ENCODE peak calls at places on chromosome 22, in four cellular contexts. One of them, this sample, is unnamed.

GRCh38 chr22:35045451-35045850 is 20.5 kb upstream of the ISX start:
- DNase-seq in WTC11: no peak
- DNase-seq in GM12878: no peak
- DNase-seq in HepG2: no peak
- DNase-seq in this sample: no peak

GRCh38 chr22:33036881-33037280 is 21.3 kb downstream of the SYN3 start:
- DNase-seq in WTC11: no peak
- DNase-seq in GM12878: no peak
- DNase-seq in HepG2: no peak
- DNase-seq in this sample: no peak

GRCh38 chr22:49011769-49012598 is 815.7 kb downstream of the BRD1 start:
- DNase-seq in WTC11: no peak
- DNase-seq in GM12878: no peak
- DNase-seq in HepG2: no peak
- DNase-seq in this sample: no peak

GRCh38 chr22:46293591-46294260 is 2.9 kb upstream of the GTSE1 start:
- DNase-seq in WTC11: no peak
- DNase-seq in GM12878: no peak
- DNase-seq in HepG2: no peak
- DNase-seq in this sample: no peak

GRCh38 chr22:38966379-38966700 is 8.9 kb downstream of the APOBEC3A start:
- DNase-seq in WTC11: no peak
- DNase-seq in GM12878: no peak
- DNase-seq in HepG2: no peak
- DNase-seq in this sample: peak

GRCh38 chr22:30128511-30128910 is 48.2 kb downstream of the HORMAD2 start:
- DNase-seq in WTC11: no peak
- DNase-seq in GM12878: no peak
- DNase-seq in HepG2: no peak
- DNase-seq in this sample: no peak

GRCh38 chr22:29476116-29476515 is 3.9 kb upstream of the NEFH start:
- DNase-seq in WTC11: no peak
- DNase-seq in GM12878: no peak
- DNase-seq in HepG2: no peak
- DNase-seq in this sample: no peak

GRCh38 chr22:20571531-20572007 is 64.2 kb downstream of the MED15 start:
- DNase-seq in WTC11: peak
- DNase-seq in GM12878: no peak
- DNase-seq in HepG2: peak
- DNase-seq in this sample: peak

GRCh38 chr22:18970180-18970947 is 34.3 kb upstream of the PRODH start:
- DNase-seq in WTC11: peak
- DNase-seq in GM12878: no peak
- DNase-seq in HepG2: no peak
- DNase-seq in this sample: no peak

GRCh38 chr22:46355996-46356471 is 20.5 kb downstream of the TRMU start:
- DNase-seq in WTC11: no peak
- DNase-seq in GM12878: no peak
- DNase-seq in HepG2: no peak
- DNase-seq in this sample: no peak

GRCh38 chr22:19178659-19179471 is at the start of gene SLC25A1:
- DNase-seq in WTC11: peak
- DNase-seq in GM12878: peak
- DNase-seq in HepG2: peak
- DNase-seq in this sample: peak

GRCh38 chr22:49768961-49769690 is 58.5 kb downstream of the BRD1 start:
- DNase-seq in WTC11: peak
- DNase-seq in GM12878: no peak
- DNase-seq in HepG2: no peak
- DNase-seq in this sample: no peak

GRCh38 chr22:29751139-29751538 is 15.7 kb downstream of the ZMAT5 start:
- DNase-seq in WTC11: no peak
- DNase-seq in GM12878: no peak
- DNase-seq in HepG2: peak
- DNase-seq in this sample: peak

GRCh38 chr22:47245786-47246185 is 483.3 kb downstream of the TBC1D22A start:
- DNase-seq in WTC11: no peak
- DNase-seq in GM12878: no peak
- DNase-seq in HepG2: no peak
- DNase-seq in this sample: no peak

GRCh38 chr22:36212896-36213295 is 11.3 kb upstream of the APOL4 start:
- DNase-seq in WTC11: no peak
- DNase-seq in GM12878: no peak
- DNase-seq in HepG2: peak
- DNase-seq in this sample: no peak

GRCh38 chr22:35552186-35552842 is 11.7 kb downstream of the RASD2 start:
- DNase-seq in WTC11: peak
- DNase-seq in GM12878: no peak
- DNase-seq in HepG2: peak
- DNase-seq in this sample: peak

GRCh38 chr22:44292007-44292370 is 20.8 kb downstream of the SHISAL1 start:
- DNase-seq in WTC11: peak
- DNase-seq in GM12878: no peak
- DNase-seq in HepG2: no peak
- DNase-seq in this sample: no peak

GRCh38 chr22:50074056-50074455 is 11.2 kb downstream of the MLC1 start:
- DNase-seq in WTC11: no peak
- DNase-seq in GM12878: no peak
- DNase-seq in HepG2: no peak
- DNase-seq in this sample: peak

GRCh38 chr22:38754247-38755154 is 1.3 kb downstream of the SUN2 start:
- DNase-seq in WTC11: no peak
- DNase-seq in GM12878: no peak
- DNase-seq in HepG2: peak
- DNase-seq in this sample: no peak

GRCh38 chr22:47259990-47260389 is 497.5 kb downstream of the TBC1D22A start:
- DNase-seq in WTC11: no peak
- DNase-seq in GM12878: no peak
- DNase-seq in HepG2: no peak
- DNase-seq in this sample: no peak

GRCh38 chr22:49571326-49571725 is 256.3 kb downstream of the BRD1 start:
- DNase-seq in WTC11: no peak
- DNase-seq in GM12878: no peak
- DNase-seq in HepG2: no peak
- DNase-seq in this sample: no peak

GRCh38 chr22:49752598-49753091 is 75.0 kb downstream of the BRD1 start:
- DNase-seq in WTC11: no peak
- DNase-seq in GM12878: no peak
- DNase-seq in HepG2: no peak
- DNase-seq in this sample: no peak

GRCh38 chr22:39283312-39284141 is 35.9 kb downstream of the RPL3 start:
- DNase-seq in WTC11: no peak
- DNase-seq in GM12878: no peak
- DNase-seq in HepG2: peak
- DNase-seq in this sample: peak

GRCh38 chr22:48857202-48857805 is 970.4 kb downstream of the BRD1 start:
- DNase-seq in WTC11: no peak
- DNase-seq in GM12878: no peak
- DNase-seq in HepG2: no peak
- DNase-seq in this sample: no peak

GRCh38 chr22:42937164-42937854 is 77.6 kb downstream of the PACSIN2 start:
- DNase-seq in WTC11: no peak
- DNase-seq in GM12878: no peak
- DNase-seq in HepG2: no peak
- DNase-seq in this sample: peak

GRCh38 chr22:21754523-21755128 is 19.0 kb upstream of the YPEL1 start:
- DNase-seq in WTC11: no peak
- DNase-seq in GM12878: no peak
- DNase-seq in HepG2: no peak
- DNase-seq in this sample: peak

GRCh38 chr22:39316440-39317083 is 2.9 kb downstream of the RPL3 start:
- DNase-seq in WTC11: peak
- DNase-seq in GM12878: peak
- DNase-seq in HepG2: peak
- DNase-seq in this sample: peak

GRCh38 chr22:37109242-37109917 is at the start of gene TMPRSS6:
- DNase-seq in WTC11: no peak
- DNase-seq in GM12878: no peak
- DNase-seq in HepG2: peak
- DNase-seq in this sample: no peak

GRCh38 chr22:34072585-34072984 is 152.3 kb upstream of the LARGE1 start:
- DNase-seq in WTC11: no peak
- DNase-seq in GM12878: no peak
- DNase-seq in HepG2: no peak
- DNase-seq in this sample: no peak

GRCh38 chr22:46703166-46703995 is 34.7 kb downstream of the CERK start:
- DNase-seq in WTC11: no peak
- DNase-seq in GM12878: no peak
- DNase-seq in HepG2: no peak
- DNase-seq in this sample: no peak

GRCh38 chr22:38824587-38824986 is 19.2 kb downstream of the NPTXR start:
- DNase-seq in WTC11: peak
- DNase-seq in GM12878: no peak
- DNase-seq in HepG2: peak
- DNase-seq in this sample: peak

GRCh38 chr22:17980638-17981051 is 43.7 kb downstream of the MICAL3 start:
- DNase-seq in WTC11: no peak
- DNase-seq in GM12878: no peak
- DNase-seq in HepG2: no peak
- DNase-seq in this sample: peak

GRCh38 chr22:45429424-45429823 is 15.9 kb downstream of the RIBC2 start:
- DNase-seq in WTC11: no peak
- DNase-seq in GM12878: no peak
- DNase-seq in HepG2: no peak
- DNase-seq in this sample: no peak

GRCh38 chr22:44639891-44640617 is 62.0 kb upstream of the PRR5 start:
- DNase-seq in WTC11: no peak
- DNase-seq in GM12878: no peak
- DNase-seq in HepG2: no peak
- DNase-seq in this sample: no peak

GRCh38 chr22:35930933-35931332 is 97.7 kb downstream of the RBFOX2 start:
- DNase-seq in WTC11: no peak
- DNase-seq in GM12878: peak
- DNase-seq in HepG2: peak
- DNase-seq in this sample: peak

DNA sequence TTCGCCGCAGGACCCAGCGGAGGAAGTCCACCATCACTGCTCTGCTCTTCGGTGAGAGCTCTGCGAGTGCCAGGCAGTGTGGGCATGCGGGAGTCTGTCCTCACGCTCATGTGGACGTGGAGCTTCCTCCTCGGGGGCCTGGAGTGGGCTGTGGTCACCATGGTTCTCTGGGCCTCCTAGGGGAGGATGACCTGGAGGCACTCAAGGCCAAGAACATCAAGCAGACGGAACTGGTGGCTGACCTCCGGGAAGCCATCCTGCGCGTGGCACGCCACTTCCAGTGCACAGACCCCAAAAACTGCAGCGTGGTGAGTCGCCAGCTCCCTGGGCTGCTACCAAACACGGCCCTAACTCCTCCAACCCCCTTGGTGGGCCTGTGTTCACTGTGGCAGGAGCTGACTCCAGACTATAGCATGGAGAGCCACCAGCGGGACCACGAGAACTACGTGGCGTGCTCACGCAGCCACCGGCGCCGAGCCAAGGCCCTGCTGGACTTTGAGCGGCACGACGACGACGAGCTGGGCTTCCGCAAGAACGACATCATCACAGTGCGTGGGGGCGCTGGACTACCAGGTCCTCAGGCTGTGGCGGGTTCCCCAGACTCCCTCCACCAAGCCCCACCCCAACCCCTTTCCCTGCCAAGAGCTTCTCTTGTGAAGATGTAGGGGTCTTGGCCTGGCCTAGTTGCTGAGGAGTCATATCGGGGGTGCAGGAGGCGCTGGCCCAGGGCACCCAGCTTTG is 36.8 kb downstream of the SGSM3 start:
- DNase-seq in WTC11: no peak
- DNase-seq in GM12878: no peak
- DNase-seq in HepG2: no peak
- DNase-seq in this sample: no peak
- TF ChIP-seq NR2C2 in WTC11: no peak
- TF ChIP-seq NR2C2 in GM12878: no peak
- TF ChIP-seq NR2C2 in HepG2: no peak
- TF ChIP-seq NR2C2 in this sample: no peak

DNA sequence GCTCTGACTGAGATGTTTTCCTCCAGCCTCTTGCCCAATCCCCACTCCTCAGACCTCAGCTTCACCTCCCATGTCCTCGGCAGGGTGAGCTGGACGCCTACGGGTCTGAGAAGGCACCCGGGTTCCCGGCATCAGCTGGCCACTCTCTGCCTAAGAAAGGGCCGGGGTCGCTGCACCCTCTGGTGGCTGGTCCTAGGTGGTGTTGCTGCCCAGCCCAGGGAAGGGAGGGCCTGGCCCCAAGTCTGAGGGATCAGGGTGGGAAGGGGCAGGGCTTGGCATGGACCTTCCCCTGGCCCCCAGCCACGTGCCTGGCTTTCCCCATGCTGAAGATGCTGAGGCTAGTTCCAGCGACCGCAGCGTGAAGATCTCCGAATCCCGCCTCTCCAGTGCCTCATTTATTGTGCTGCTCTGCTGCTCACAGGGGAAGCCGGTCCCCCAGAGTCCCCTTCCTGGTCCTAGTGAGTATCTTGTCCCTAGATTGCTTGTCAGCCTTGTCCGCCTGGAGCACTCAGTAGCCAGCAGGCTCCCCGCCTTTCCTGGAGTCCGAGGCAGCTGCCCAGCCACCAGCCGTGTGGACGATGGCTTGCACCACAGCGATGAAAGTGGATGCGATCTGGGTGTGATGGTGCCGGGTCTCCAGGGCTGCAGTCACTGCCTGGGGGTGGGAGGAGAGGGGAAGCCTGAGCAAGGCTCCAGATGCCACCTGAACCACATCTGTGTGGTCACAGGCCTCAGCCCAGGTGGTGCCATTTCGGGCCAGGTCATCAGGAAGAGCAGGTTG is 2.9 kb upstream of the GGT5 start:
- DNase-seq in WTC11: peak
- DNase-seq in GM12878: no peak
- DNase-seq in HepG2: peak
- DNase-seq in this sample: peak
- TF ChIP-seq ATF2 in WTC11: no peak
- TF ChIP-seq ATF2 in GM12878: no peak
- TF ChIP-seq ATF2 in HepG2: no peak
- TF ChIP-seq ATF2 in this sample: no peak

GRCh38 chr22:27407369-27407985 is 394.1 kb downstream of the MN1 start:
- DNase-seq in WTC11: no peak
- DNase-seq in GM12878: no peak
- DNase-seq in HepG2: no peak
- DNase-seq in this sample: no peak
- TF ChIP-seq NR2C2 in WTC11: no peak
- TF ChIP-seq NR2C2 in GM12878: no peak
- TF ChIP-seq NR2C2 in HepG2: no peak
- TF ChIP-seq NR2C2 in this sample: no peak

DNA sequence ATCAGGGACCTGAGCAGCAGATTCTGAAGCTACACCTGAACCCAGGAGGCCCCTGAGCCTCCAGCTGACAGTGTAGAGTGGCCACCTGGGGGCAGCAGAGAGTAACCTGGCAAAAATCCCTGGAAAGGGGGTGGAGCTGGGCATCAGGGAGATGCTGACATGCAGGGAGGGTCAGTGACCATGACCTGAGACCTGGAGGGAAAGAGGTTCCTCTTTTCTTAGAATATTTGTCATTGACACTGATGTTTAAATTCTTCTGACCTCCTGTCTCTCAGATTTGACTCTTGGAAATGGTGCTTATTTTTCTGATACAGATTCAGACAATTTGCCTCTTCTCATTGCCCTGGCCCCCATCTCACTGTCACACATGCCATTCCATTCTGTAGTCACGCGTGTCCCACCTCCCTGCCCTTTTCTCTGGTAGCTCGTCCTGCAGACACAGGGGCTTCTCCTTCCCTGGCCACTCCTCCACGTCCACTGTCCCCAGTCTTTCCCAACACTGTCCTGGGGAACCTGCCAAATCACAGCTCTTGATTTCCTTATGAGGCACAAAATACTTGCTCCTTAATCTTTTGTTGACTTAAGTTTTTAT is 117.2 kb upstream of the IGLL5 start:
- DNase-seq in WTC11: peak
- DNase-seq in GM12878: no peak
- DNase-seq in HepG2: peak
- DNase-seq in this sample: peak
- TF ChIP-seq ATF2 in WTC11: no peak
- TF ChIP-seq ATF2 in GM12878: no peak
- TF ChIP-seq ATF2 in HepG2: no peak
- TF ChIP-seq ATF2 in this sample: no peak